ENCODE peak calls at places on chromosomes 2 and 18, in four cellular contexts. One of them, this sample, is unnamed.

GRCh38 chr2:239581352-239581901 is 180.6 kb upstream of the HDAC4 start:
- DNase-seq in PC-9: no peak
- DNase-seq in ovary: no peak
- DNase-seq in mucosa of descending colon: peak; percentile 27
- DNase-seq in this sample: no peak

GRCh38 chr2:189022002-189022401 is 47.8 kb downstream of the COL3A1 start:
- DNase-seq in PC-9: no peak
- DNase-seq in ovary: no peak
- DNase-seq in mucosa of descending colon: no peak
- DNase-seq in this sample: no peak

GRCh38 chr2:73163522-73164367 is 38.6 kb upstream of the NOTO start:
- DNase-seq in PC-9: peak; percentile 68
- DNase-seq in ovary: peak; percentile 67
- DNase-seq in mucosa of descending colon: no peak
- DNase-seq in this sample: peak; percentile 58

GRCh38 chr2:121530210-121530562 is 494 bp upstream of the RNU4ATAC start:
- DNase-seq in PC-9: peak; percentile 81
- DNase-seq in ovary: no peak
- DNase-seq in mucosa of descending colon: peak; percentile 87
- DNase-seq in this sample: no peak

GRCh38 chr2:96116424-96116878 is at the start of gene ADRA2B:
- DNase-seq in PC-9: peak; percentile 76
- DNase-seq in ovary: peak; percentile 29
- DNase-seq in mucosa of descending colon: peak; percentile 85
- DNase-seq in this sample: peak; percentile 65

GRCh38 chr18:74868461-74868860 is 270.8 kb downstream of the ZNF407 start:
- DNase-seq in PC-9: no peak
- DNase-seq in ovary: no peak
- DNase-seq in mucosa of descending colon: no peak
- DNase-seq in this sample: no peak

GRCh38 chr2:183186296-183186695 is 62.1 kb downstream of the NUP35 start:
- DNase-seq in PC-9: no peak
- DNase-seq in ovary: no peak
- DNase-seq in mucosa of descending colon: no peak
- DNase-seq in this sample: no peak

GRCh38 chr2:160652236-160652635 is 158.6 kb upstream of the RBMS1 start:
- DNase-seq in PC-9: no peak
- DNase-seq in ovary: no peak
- DNase-seq in mucosa of descending colon: peak; percentile 49
- DNase-seq in this sample: peak; percentile 71

GRCh38 chr2:99648115-99648850 is 158.5 kb upstream of the REV1 start:
- DNase-seq in PC-9: no peak
- DNase-seq in ovary: no peak
- DNase-seq in mucosa of descending colon: no peak
- DNase-seq in this sample: no peak

GRCh38 chr2:218806346-218806978 is 24.5 kb downstream of the CYP27A1 start:
- DNase-seq in PC-9: peak; percentile 76
- DNase-seq in ovary: peak; percentile 79
- DNase-seq in mucosa of descending colon: no peak
- DNase-seq in this sample: no peak

GRCh38 chr18:50183556-50183955 is 11.4 kb downstream of the MYO5B start:
- DNase-seq in PC-9: peak; percentile 27
- DNase-seq in ovary: no peak
- DNase-seq in mucosa of descending colon: no peak
- DNase-seq in this sample: no peak

GRCh38 chr18:22195052-22195451 is 25.7 kb downstream of the GATA6 start:
- DNase-seq in PC-9: no peak
- DNase-seq in ovary: no peak
- DNase-seq in mucosa of descending colon: no peak
- DNase-seq in this sample: no peak

GRCh38 chr2:138503087-138503442 is 1.5 kb downstream of the SPOPL start:
- DNase-seq in PC-9: no peak
- DNase-seq in ovary: no peak
- DNase-seq in mucosa of descending colon: no peak
- DNase-seq in this sample: peak; percentile 11

GRCh38 chr2:99492721-99493120 is 2.9 kb upstream of the REV1 start:
- DNase-seq in PC-9: no peak
- DNase-seq in ovary: no peak
- DNase-seq in mucosa of descending colon: no peak
- DNase-seq in this sample: no peak

GRCh38 chr2:240519396-240520142 is 38.2 kb downstream of the ANKMY1 start:
- DNase-seq in PC-9: no peak
- DNase-seq in ovary: no peak
- DNase-seq in mucosa of descending colon: no peak
- DNase-seq in this sample: no peak

GRCh38 chr2:167140767-167141166 is 252.5 kb downstream of the XIRP2 start:
- DNase-seq in PC-9: peak; percentile 31
- DNase-seq in ovary: no peak
- DNase-seq in mucosa of descending colon: no peak
- DNase-seq in this sample: no peak

GRCh38 chr2:10524341-10524740 is 76.2 kb upstream of the ODC1 start:
- DNase-seq in PC-9: no peak
- DNase-seq in ovary: no peak
- DNase-seq in mucosa of descending colon: no peak
- DNase-seq in this sample: no peak

GRCh38 chr2:23380562-23381065 is 4.4 kb upstream of the KLHL29 start:
- DNase-seq in PC-9: peak; percentile 31
- DNase-seq in ovary: no peak
- DNase-seq in mucosa of descending colon: no peak
- DNase-seq in this sample: peak; percentile 33

GRCh38 chr2:47198985-47199451 is 43.9 kb upstream of the STPG4 start:
- DNase-seq in PC-9: peak; percentile 85
- DNase-seq in ovary: no peak
- DNase-seq in mucosa of descending colon: no peak
- DNase-seq in this sample: no peak

GRCh38 chr2:173983414-173983871 is 18.3 kb upstream of the SP3 start:
- DNase-seq in PC-9: no peak
- DNase-seq in ovary: no peak
- DNase-seq in mucosa of descending colon: no peak
- DNase-seq in this sample: no peak

GRCh38 chr2:140603401-140603800 is 1527.4 kb downstream of the LRP1B start:
- DNase-seq in PC-9: no peak
- DNase-seq in ovary: no peak
- DNase-seq in mucosa of descending colon: no peak
- DNase-seq in this sample: no peak

GRCh38 chr2:100641115-100641415 is 78.3 kb downstream of the PDCL3 start:
- DNase-seq in PC-9: no peak
- DNase-seq in ovary: no peak
- DNase-seq in mucosa of descending colon: no peak
- DNase-seq in this sample: no peak

DNA sequence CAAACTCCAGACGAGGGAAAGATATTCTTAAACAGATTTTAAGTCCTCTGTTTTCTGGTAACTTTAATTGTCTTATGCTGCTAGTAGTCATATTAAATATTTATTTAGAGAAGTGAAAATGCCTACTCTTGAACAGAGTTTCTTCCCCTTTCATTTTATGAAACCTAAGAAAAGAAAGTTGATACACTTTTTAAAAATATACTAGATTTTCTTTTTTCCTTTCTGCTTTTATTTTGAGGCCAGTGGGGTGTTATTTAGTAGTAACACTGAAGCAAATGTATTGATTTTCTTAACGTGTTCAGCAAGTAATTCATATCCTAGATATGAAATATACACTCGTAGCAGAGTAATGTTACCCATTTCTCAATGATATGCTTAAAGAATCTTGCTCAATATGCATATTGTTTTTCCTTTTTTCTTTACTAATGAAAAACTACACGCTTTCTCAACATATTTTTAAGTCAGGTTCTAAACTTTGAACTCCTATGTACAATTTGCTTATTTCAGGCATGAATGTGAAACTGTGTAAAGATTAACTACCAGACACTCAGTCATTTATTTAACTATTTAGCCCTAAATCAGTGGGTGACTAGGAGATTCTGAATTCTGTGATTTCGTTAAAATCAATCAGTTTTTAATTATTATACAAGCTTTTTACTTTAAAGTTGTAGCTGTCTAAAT is 737 bp downstream of the KYNU start:
- DNase-seq in PC-9: no peak
- DNase-seq in ovary: no peak
- DNase-seq in mucosa of descending colon: no peak
- DNase-seq in this sample: no peak
- H3K4me3 ChIP-seq in PC-9: no peak overlapping the region
- H3K4me3 ChIP-seq in ovary: no peak overlapping the region
- H3K4me3 ChIP-seq in mucosa of descending colon: no peak overlapping the region
- H3K4me3 ChIP-seq in this sample: no peak overlapping the region

DNA sequence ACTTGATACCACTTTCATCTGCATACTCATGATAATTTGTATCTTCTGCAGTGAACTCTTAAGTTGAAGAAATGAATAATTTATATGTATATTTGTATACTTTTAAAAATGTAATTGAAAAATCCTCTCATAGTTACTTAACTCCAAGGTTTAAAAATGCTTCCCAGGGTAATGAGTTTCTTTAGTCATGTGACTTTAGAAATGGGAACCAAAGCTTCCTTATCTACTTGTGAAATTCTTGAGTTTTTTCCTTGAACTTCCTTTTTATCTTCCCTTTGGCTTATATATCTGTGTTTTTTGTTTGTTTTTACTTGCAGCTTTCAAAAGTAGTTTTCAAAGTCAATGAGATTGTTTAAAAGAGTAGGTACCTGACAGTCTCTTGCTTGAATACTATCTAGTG is 4.5 kb downstream of the CFLAR start:
- DNase-seq in PC-9: no peak
- DNase-seq in ovary: no peak
- DNase-seq in mucosa of descending colon: no peak
- DNase-seq in this sample: no peak
- H3K4me1 ChIP-seq in PC-9: peaks cover 68% of the 10 kb centered on the region
- H3K4me1 ChIP-seq in ovary: peaks cover 18% of the 10 kb centered on the region
- H3K4me1 ChIP-seq in mucosa of descending colon: peaks cover 10% of the 10 kb centered on the region
- H3K4me1 ChIP-seq in this sample: peaks cover 56% of the 10 kb centered on the region

GRCh38 chr2:63053235-63053888 is 2.7 kb downstream of the OTX1 start:
- DNase-seq in PC-9: no peak
- DNase-seq in ovary: no peak
- DNase-seq in mucosa of descending colon: no peak
- DNase-seq in this sample: no peak
- H3K4me3 ChIP-seq in PC-9: no peak overlapping the region
- H3K4me3 ChIP-seq in ovary: no peak overlapping the region
- H3K4me3 ChIP-seq in mucosa of descending colon: no peak overlapping the region
- H3K4me3 ChIP-seq in this sample: no peak overlapping the region

DNA sequence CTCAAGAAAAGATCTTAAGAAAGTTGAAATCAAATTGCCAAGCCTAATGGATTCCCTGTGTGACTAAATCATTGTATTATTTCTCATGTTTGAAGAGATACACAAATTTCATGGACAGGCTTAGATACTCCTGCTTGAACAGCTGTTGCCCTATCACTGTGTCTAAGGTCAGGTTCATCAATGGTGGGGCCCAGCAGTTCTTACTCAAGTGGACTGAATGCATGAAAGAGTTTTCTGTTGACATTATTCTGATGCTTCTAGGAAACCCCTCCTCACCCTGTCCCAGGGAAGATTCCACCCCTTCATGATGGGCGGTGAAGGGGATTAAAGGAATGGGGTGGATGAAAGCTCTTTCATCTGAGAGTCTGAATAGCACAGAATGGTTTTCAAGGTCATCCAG is 148.8 kb downstream of the INO80D start:
- DNase-seq in PC-9: no peak
- DNase-seq in ovary: no peak
- DNase-seq in mucosa of descending colon: no peak
- DNase-seq in this sample: no peak
- H3K4me1 ChIP-seq in PC-9: no peaks in the 10 kb centered on the region
- H3K4me1 ChIP-seq in ovary: no peaks in the 10 kb centered on the region
- H3K4me1 ChIP-seq in mucosa of descending colon: no peaks in the 10 kb centered on the region
- H3K4me1 ChIP-seq in this sample: no peaks in the 10 kb centered on the region

GRCh38 chr2:144835634-144836351 is 315.9 kb upstream of the ZEB2 start:
- DNase-seq in PC-9: no peak
- DNase-seq in ovary: no peak
- DNase-seq in mucosa of descending colon: no peak
- DNase-seq in this sample: no peak
- H3K4me3 ChIP-seq in PC-9: no peak overlapping the region
- H3K4me3 ChIP-seq in ovary: no peak overlapping the region
- H3K4me3 ChIP-seq in mucosa of descending colon: no peak overlapping the region
- H3K4me3 ChIP-seq in this sample: no peak overlapping the region

GRCh38 chr18:63883617-63884016 is 3.9 kb upstream of the SERPINB2 start:
- DNase-seq in PC-9: no peak
- DNase-seq in ovary: no peak
- DNase-seq in mucosa of descending colon: no peak
- DNase-seq in this sample: no peak

GRCh38 chr18:63878982-63879381 is 8.5 kb upstream of the SERPINB2 start:
- DNase-seq in PC-9: no peak
- DNase-seq in ovary: no peak
- DNase-seq in mucosa of descending colon: no peak
- DNase-seq in this sample: no peak

GRCh38 chr18:63879684-63880083 is 7.8 kb upstream of the SERPINB2 start:
- DNase-seq in PC-9: no peak
- DNase-seq in ovary: no peak
- DNase-seq in mucosa of descending colon: no peak
- DNase-seq in this sample: no peak

GRCh38 chr18:63881851-63882250 is 5.7 kb upstream of the SERPINB2 start:
- DNase-seq in PC-9: no peak
- DNase-seq in ovary: no peak
- DNase-seq in mucosa of descending colon: no peak
- DNase-seq in this sample: no peak

GRCh38 chr18:63882333-63883141 is 5.0 kb upstream of the SERPINB2 start:
- DNase-seq in PC-9: peak; percentile 61
- DNase-seq in ovary: no peak
- DNase-seq in mucosa of descending colon: no peak
- DNase-seq in this sample: no peak
- H3K4me1 ChIP-seq in PC-9: peaks cover 14% of the 10 kb centered on the region
- H3K4me1 ChIP-seq in ovary: no peaks in the 10 kb centered on the region
- H3K4me1 ChIP-seq in mucosa of descending colon: no peaks in the 10 kb centered on the region
- H3K4me1 ChIP-seq in this sample: no peaks in the 10 kb centered on the region

GRCh38 chr2:27078267-27079194 is at the start of gene EMILIN1:
- DNase-seq in PC-9: no peak
- DNase-seq in ovary: peak; percentile 96
- DNase-seq in mucosa of descending colon: peak; percentile 80
- DNase-seq in this sample: no peak
- H3K4me3 ChIP-seq in PC-9: no peak within 1 kb of the TSS
- H3K4me3 ChIP-seq in ovary: peak within 1 kb of the TSS; percentile 59
- H3K4me3 ChIP-seq in mucosa of descending colon: peak within 1 kb of the TSS; percentile 11
- H3K4me3 ChIP-seq in this sample: no peak within 1 kb of the TSS

DNA sequence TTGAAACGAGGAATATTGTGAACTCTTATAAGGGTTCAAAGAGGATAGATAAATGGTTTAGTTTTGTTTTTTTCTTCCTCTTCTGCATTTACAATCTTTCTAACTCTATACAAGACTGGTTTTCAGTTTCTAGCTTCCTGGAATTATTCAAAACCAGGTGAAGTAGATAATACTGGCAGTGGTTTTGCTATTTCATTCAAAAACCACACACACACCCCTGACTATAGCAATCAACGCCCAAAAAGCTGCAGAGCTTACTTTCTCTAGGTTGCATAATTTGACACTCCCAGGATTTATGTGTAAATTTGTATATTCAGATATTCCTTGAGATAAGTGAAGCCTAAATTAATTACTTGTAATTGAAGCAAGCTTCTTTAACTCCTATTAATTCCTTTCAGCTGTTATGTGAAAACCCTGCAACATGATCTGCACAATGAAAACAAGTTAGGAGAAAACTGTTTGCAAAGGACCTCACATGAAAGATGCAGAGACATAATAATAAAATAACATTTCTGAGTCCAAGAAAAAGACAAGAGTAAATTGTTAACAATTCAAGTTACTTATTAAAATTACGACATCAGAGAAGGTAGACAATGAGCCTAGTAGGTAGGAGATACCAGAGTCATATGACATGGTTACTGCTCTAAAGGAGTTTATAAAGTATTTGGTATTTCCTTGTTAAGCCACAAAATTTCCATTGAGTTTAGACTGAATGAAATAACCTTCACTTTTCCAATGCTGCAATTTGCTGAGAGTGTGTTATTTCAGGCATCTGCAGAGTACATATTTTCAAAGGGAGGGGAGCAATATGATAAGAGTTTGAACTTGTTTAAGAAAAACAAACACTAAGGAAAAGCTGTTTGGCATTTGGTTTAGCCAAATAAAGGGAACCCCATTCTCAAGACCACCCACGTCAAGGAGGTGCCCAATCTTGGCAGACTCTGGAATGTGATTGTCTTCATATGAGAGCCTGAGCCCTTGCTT is 1.6 kb upstream of the NFE2L2 start:
- DNase-seq in PC-9: peak; percentile 65
- DNase-seq in ovary: no peak
- DNase-seq in mucosa of descending colon: no peak
- DNase-seq in this sample: peak; percentile 49
- H3K4me1 ChIP-seq in PC-9: peaks cover 36% of the 10 kb centered on the region
- H3K4me1 ChIP-seq in ovary: peaks cover 8% of the 10 kb centered on the region
- H3K4me1 ChIP-seq in mucosa of descending colon: peaks cover 21% of the 10 kb centered on the region
- H3K4me1 ChIP-seq in this sample: peaks cover 35% of the 10 kb centered on the region

This sample was measured in CD4-positive, alpha-beta memory T cell.